ENCODE peak calls at places on chromosomes 5 and 9, in nine cellular contexts. One of them, this sample, is unnamed.

GRCh38 chr5:72525816-72526215 is 18.6 kb upstream of the ZNF366 start:
- DNase-seq in EL: peak
- DNase-seq in iPS DF 6.9: no peak
- DNase-seq in T-helper 1 cell: no peak
- DNase-seq in omental fat pad: no peak
- DNase-seq in stimulated activated CD8-positive, alpha-beta memory T cell treated with anti-CD3 and anti-CD28 coated beads, Interleukin-7, amount 100 ng/mL, for 1 hour: no peak
- DNase-seq in iris pigment epithelial cell: peak
- DNase-seq in WTC11: no peak
- DNase-seq in stimulated activated CD4-positive, alpha-beta T cell treated with anti-CD3 and anti-CD28 coated beads, Interleukin-4, amount 100 ng/mL, for 24 hours: no peak
- DNase-seq in this sample: no peak

GRCh38 chr9:82183181-82183860 is 194.7 kb downstream of the SPATA31D1 start:
- DNase-seq in stimulated activated CD8-positive, alpha-beta memory T cell treated with anti-CD3 and anti-CD28 coated beads, Interleukin-7, amount 100 ng/mL, for 1 hour: no peak
- DNase-seq in iPS DF 6.9: no peak
- DNase-seq in EL: no peak
- DNase-seq in omental fat pad: no peak
- DNase-seq in iris pigment epithelial cell: peak
- DNase-seq in stimulated activated CD4-positive, alpha-beta T cell treated with anti-CD3 and anti-CD28 coated beads, Interleukin-4, amount 100 ng/mL, for 24 hours: no peak
- DNase-seq in T-helper 1 cell: no peak
- DNase-seq in WTC11: no peak
- DNase-seq in this sample: no peak

GRCh38 chr5:89885670-89886069 is 523.9 kb downstream of the CETN3 start:
- DNase-seq in stimulated activated CD8-positive, alpha-beta memory T cell treated with anti-CD3 and anti-CD28 coated beads, Interleukin-7, amount 100 ng/mL, for 1 hour: no peak
- DNase-seq in WTC11: no peak
- DNase-seq in EL: no peak
- DNase-seq in iPS DF 6.9: no peak
- DNase-seq in T-helper 1 cell: no peak
- DNase-seq in stimulated activated CD4-positive, alpha-beta T cell treated with anti-CD3 and anti-CD28 coated beads, Interleukin-4, amount 100 ng/mL, for 24 hours: no peak
- DNase-seq in iris pigment epithelial cell: no peak
- DNase-seq in omental fat pad: no peak
- DNase-seq in this sample: no peak

GRCh38 chr9:126294331-126295081 is 32.1 kb upstream of the MVB12B start:
- DNase-seq in iPS DF 6.9: no peak
- DNase-seq in stimulated activated CD8-positive, alpha-beta memory T cell treated with anti-CD3 and anti-CD28 coated beads, Interleukin-7, amount 100 ng/mL, for 1 hour: no peak
- DNase-seq in WTC11: no peak
- DNase-seq in stimulated activated CD4-positive, alpha-beta T cell treated with anti-CD3 and anti-CD28 coated beads, Interleukin-4, amount 100 ng/mL, for 24 hours: no peak
- DNase-seq in iris pigment epithelial cell: no peak
- DNase-seq in omental fat pad: no peak
- DNase-seq in T-helper 1 cell: no peak
- DNase-seq in EL: no peak
- DNase-seq in this sample: no peak

GRCh38 chr5:110809006-110809405 is 70.2 kb downstream of the SLC25A46 start:
- DNase-seq in omental fat pad: no peak
- DNase-seq in stimulated activated CD4-positive, alpha-beta T cell treated with anti-CD3 and anti-CD28 coated beads, Interleukin-4, amount 100 ng/mL, for 24 hours: no peak
- DNase-seq in stimulated activated CD8-positive, alpha-beta memory T cell treated with anti-CD3 and anti-CD28 coated beads, Interleukin-7, amount 100 ng/mL, for 1 hour: no peak
- DNase-seq in WTC11: no peak
- DNase-seq in iPS DF 6.9: no peak
- DNase-seq in T-helper 1 cell: no peak
- DNase-seq in iris pigment epithelial cell: no peak
- DNase-seq in EL: no peak
- DNase-seq in this sample: no peak

GRCh38 chr9:96453625-96454024 is 3.7 kb downstream of the HABP4 start:
- DNase-seq in iPS DF 6.9: no peak
- DNase-seq in stimulated activated CD8-positive, alpha-beta memory T cell treated with anti-CD3 and anti-CD28 coated beads, Interleukin-7, amount 100 ng/mL, for 1 hour: no peak
- DNase-seq in omental fat pad: no peak
- DNase-seq in iris pigment epithelial cell: peak
- DNase-seq in EL: peak
- DNase-seq in stimulated activated CD4-positive, alpha-beta T cell treated with anti-CD3 and anti-CD28 coated beads, Interleukin-4, amount 100 ng/mL, for 24 hours: no peak
- DNase-seq in T-helper 1 cell: no peak
- DNase-seq in WTC11: no peak
- DNase-seq in this sample: no peak

GRCh38 chr5:37769840-37770239 is 70.0 kb downstream of the GDNF start:
- DNase-seq in WTC11: no peak
- DNase-seq in stimulated activated CD8-positive, alpha-beta memory T cell treated with anti-CD3 and anti-CD28 coated beads, Interleukin-7, amount 100 ng/mL, for 1 hour: no peak
- DNase-seq in omental fat pad: no peak
- DNase-seq in iPS DF 6.9: no peak
- DNase-seq in EL: no peak
- DNase-seq in stimulated activated CD4-positive, alpha-beta T cell treated with anti-CD3 and anti-CD28 coated beads, Interleukin-4, amount 100 ng/mL, for 24 hours: no peak
- DNase-seq in T-helper 1 cell: no peak
- DNase-seq in iris pigment epithelial cell: no peak
- DNase-seq in this sample: no peak

GRCh38 chr5:114898602-114899001 is 271.1 kb downstream of the TRIM36 start:
- DNase-seq in iris pigment epithelial cell: no peak
- DNase-seq in stimulated activated CD4-positive, alpha-beta T cell treated with anti-CD3 and anti-CD28 coated beads, Interleukin-4, amount 100 ng/mL, for 24 hours: no peak
- DNase-seq in stimulated activated CD8-positive, alpha-beta memory T cell treated with anti-CD3 and anti-CD28 coated beads, Interleukin-7, amount 100 ng/mL, for 1 hour: no peak
- DNase-seq in T-helper 1 cell: no peak
- DNase-seq in WTC11: peak
- DNase-seq in omental fat pad: no peak
- DNase-seq in EL: no peak
- DNase-seq in iPS DF 6.9: no peak
- DNase-seq in this sample: no peak

GRCh38 chr9:131873891-131874440 is 134.1 kb upstream of the RAPGEF1 start:
- DNase-seq in stimulated activated CD4-positive, alpha-beta T cell treated with anti-CD3 and anti-CD28 coated beads, Interleukin-4, amount 100 ng/mL, for 24 hours: no peak
- DNase-seq in iPS DF 6.9: no peak
- DNase-seq in EL: no peak
- DNase-seq in WTC11: no peak
- DNase-seq in iris pigment epithelial cell: no peak
- DNase-seq in T-helper 1 cell: no peak
- DNase-seq in omental fat pad: no peak
- DNase-seq in stimulated activated CD8-positive, alpha-beta memory T cell treated with anti-CD3 and anti-CD28 coated beads, Interleukin-7, amount 100 ng/mL, for 1 hour: no peak
- DNase-seq in this sample: no peak

GRCh38 chr9:38132956-38133355 is 63.9 kb upstream of the SHB start:
- DNase-seq in EL: no peak
- DNase-seq in WTC11: no peak
- DNase-seq in T-helper 1 cell: no peak
- DNase-seq in iris pigment epithelial cell: no peak
- DNase-seq in omental fat pad: no peak
- DNase-seq in iPS DF 6.9: no peak
- DNase-seq in stimulated activated CD8-positive, alpha-beta memory T cell treated with anti-CD3 and anti-CD28 coated beads, Interleukin-7, amount 100 ng/mL, for 1 hour: no peak
- DNase-seq in stimulated activated CD4-positive, alpha-beta T cell treated with anti-CD3 and anti-CD28 coated beads, Interleukin-4, amount 100 ng/mL, for 24 hours: no peak
- DNase-seq in this sample: no peak

GRCh38 chr9:14314929-14315753 is 1.2 kb upstream of the NFIB start:
- DNase-seq in EL: peak
- DNase-seq in iPS DF 6.9: no peak
- DNase-seq in T-helper 1 cell: no peak
- DNase-seq in iris pigment epithelial cell: peak
- DNase-seq in stimulated activated CD8-positive, alpha-beta memory T cell treated with anti-CD3 and anti-CD28 coated beads, Interleukin-7, amount 100 ng/mL, for 1 hour: no peak
- DNase-seq in omental fat pad: no peak
- DNase-seq in stimulated activated CD4-positive, alpha-beta T cell treated with anti-CD3 and anti-CD28 coated beads, Interleukin-4, amount 100 ng/mL, for 24 hours: no peak
- DNase-seq in WTC11: peak
- DNase-seq in this sample: no peak

GRCh38 chr9:114212841-114213240 is 57.5 kb downstream of the COL27A1 start:
- DNase-seq in iPS DF 6.9: no peak
- DNase-seq in EL: no peak
- DNase-seq in T-helper 1 cell: no peak
- DNase-seq in omental fat pad: no peak
- DNase-seq in stimulated activated CD4-positive, alpha-beta T cell treated with anti-CD3 and anti-CD28 coated beads, Interleukin-4, amount 100 ng/mL, for 24 hours: no peak
- DNase-seq in stimulated activated CD8-positive, alpha-beta memory T cell treated with anti-CD3 and anti-CD28 coated beads, Interleukin-7, amount 100 ng/mL, for 1 hour: no peak
- DNase-seq in iris pigment epithelial cell: no peak
- DNase-seq in WTC11: no peak
- DNase-seq in this sample: no peak

GRCh38 chr9:117414220-117414905 is 494 bp downstream of the ASTN2 start:
- DNase-seq in EL: peak
- DNase-seq in iris pigment epithelial cell: peak
- DNase-seq in stimulated activated CD8-positive, alpha-beta memory T cell treated with anti-CD3 and anti-CD28 coated beads, Interleukin-7, amount 100 ng/mL, for 1 hour: no peak
- DNase-seq in stimulated activated CD4-positive, alpha-beta T cell treated with anti-CD3 and anti-CD28 coated beads, Interleukin-4, amount 100 ng/mL, for 24 hours: no peak
- DNase-seq in omental fat pad: no peak
- DNase-seq in iPS DF 6.9: no peak
- DNase-seq in WTC11: peak
- DNase-seq in T-helper 1 cell: no peak
- DNase-seq in this sample: no peak

GRCh38 chr9:128987800-128988199 is 40.3 kb downstream of the NUP188 start:
- DNase-seq in WTC11: no peak
- DNase-seq in stimulated activated CD8-positive, alpha-beta memory T cell treated with anti-CD3 and anti-CD28 coated beads, Interleukin-7, amount 100 ng/mL, for 1 hour: no peak
- DNase-seq in T-helper 1 cell: no peak
- DNase-seq in omental fat pad: no peak
- DNase-seq in stimulated activated CD4-positive, alpha-beta T cell treated with anti-CD3 and anti-CD28 coated beads, Interleukin-4, amount 100 ng/mL, for 24 hours: no peak
- DNase-seq in iPS DF 6.9: no peak
- DNase-seq in iris pigment epithelial cell: peak
- DNase-seq in EL: peak
- DNase-seq in this sample: no peak

GRCh38 chr9:135920256-135920930 is 13.0 kb upstream of the CAMSAP1 start:
- DNase-seq in WTC11: no peak
- DNase-seq in T-helper 1 cell: no peak
- DNase-seq in stimulated activated CD4-positive, alpha-beta T cell treated with anti-CD3 and anti-CD28 coated beads, Interleukin-4, amount 100 ng/mL, for 24 hours: no peak
- DNase-seq in stimulated activated CD8-positive, alpha-beta memory T cell treated with anti-CD3 and anti-CD28 coated beads, Interleukin-7, amount 100 ng/mL, for 1 hour: no peak
- DNase-seq in omental fat pad: no peak
- DNase-seq in iPS DF 6.9: no peak
- DNase-seq in iris pigment epithelial cell: no peak
- DNase-seq in EL: no peak
- DNase-seq in this sample: no peak

GRCh38 chr9:107020040-107020530 is 157.1 kb downstream of the ZNF462 start:
- DNase-seq in EL: peak
- DNase-seq in stimulated activated CD4-positive, alpha-beta T cell treated with anti-CD3 and anti-CD28 coated beads, Interleukin-4, amount 100 ng/mL, for 24 hours: no peak
- DNase-seq in WTC11: no peak
- DNase-seq in omental fat pad: no peak
- DNase-seq in T-helper 1 cell: no peak
- DNase-seq in iPS DF 6.9: no peak
- DNase-seq in stimulated activated CD8-positive, alpha-beta memory T cell treated with anti-CD3 and anti-CD28 coated beads, Interleukin-7, amount 100 ng/mL, for 1 hour: no peak
- DNase-seq in iris pigment epithelial cell: peak
- DNase-seq in this sample: no peak

GRCh38 chr5:68886814-68887213 is 207.0 kb upstream of the SLC30A5 start:
- DNase-seq in stimulated activated CD8-positive, alpha-beta memory T cell treated with anti-CD3 and anti-CD28 coated beads, Interleukin-7, amount 100 ng/mL, for 1 hour: no peak
- DNase-seq in WTC11: no peak
- DNase-seq in omental fat pad: no peak
- DNase-seq in iPS DF 6.9: no peak
- DNase-seq in T-helper 1 cell: no peak
- DNase-seq in iris pigment epithelial cell: no peak
- DNase-seq in EL: no peak
- DNase-seq in stimulated activated CD4-positive, alpha-beta T cell treated with anti-CD3 and anti-CD28 coated beads, Interleukin-4, amount 100 ng/mL, for 24 hours: no peak
- DNase-seq in this sample: no peak

GRCh38 chr5:15835514-15835913 is 335.5 kb downstream of the FBXL7 start:
- DNase-seq in iris pigment epithelial cell: peak
- DNase-seq in omental fat pad: no peak
- DNase-seq in WTC11: no peak
- DNase-seq in T-helper 1 cell: no peak
- DNase-seq in EL: peak
- DNase-seq in stimulated activated CD4-positive, alpha-beta T cell treated with anti-CD3 and anti-CD28 coated beads, Interleukin-4, amount 100 ng/mL, for 24 hours: no peak
- DNase-seq in stimulated activated CD8-positive, alpha-beta memory T cell treated with anti-CD3 and anti-CD28 coated beads, Interleukin-7, amount 100 ng/mL, for 1 hour: no peak
- DNase-seq in iPS DF 6.9: no peak
- DNase-seq in this sample: no peak

GRCh38 chr5:69140827-69141226 is 26.1 kb upstream of the CCNB1 start:
- DNase-seq in EL: no peak
- DNase-seq in WTC11: no peak
- DNase-seq in stimulated activated CD8-positive, alpha-beta memory T cell treated with anti-CD3 and anti-CD28 coated beads, Interleukin-7, amount 100 ng/mL, for 1 hour: no peak
- DNase-seq in omental fat pad: no peak
- DNase-seq in stimulated activated CD4-positive, alpha-beta T cell treated with anti-CD3 and anti-CD28 coated beads, Interleukin-4, amount 100 ng/mL, for 24 hours: no peak
- DNase-seq in T-helper 1 cell: no peak
- DNase-seq in iris pigment epithelial cell: no peak
- DNase-seq in iPS DF 6.9: no peak
- DNase-seq in this sample: no peak

This sample was measured in T-helper 2 cell treated with Interferon-gamma antibody and Interleukin-4, amounts not matched to agents 5 μg/mL and 100 μg/mL, for 36 hours.